ENCODE peak calls at places on chromosomes 2 and 18, in six cellular contexts. L is fibroblast of mammary gland, G is T-cell, V is T follicular helper cell, T is iris pigment epithelial cell, M is NCI-H1105. I is an unnamed sample.

GRCh38 chr2:189096769-189097447 is 82.7 kb downstream of the COL5A2 start:
- DNase-seq in L (peak), G (no peak), V (no peak), T (peak), M (no peak), I (no peak)

GRCh38 chr18:49664086-49664890 is 102.4 kb downstream of the LIPG start:
- DNase-seq in L (no peak), G (no peak), V (no peak), T (no peak), M (no peak), I (no peak)

GRCh38 chr2:3728104-3729054 is 25.0 kb downstream of the DCDC2C start:
- DNase-seq in L (peak), G (no peak), V (no peak), T (peak), M (peak), I (peak)

GRCh38 chr2:37602040-37602439 is 69.4 kb downstream of the CDC42EP3 start:
- DNase-seq in L (no peak), G (no peak), V (no peak), T (peak), M (no peak), I (no peak)

GRCh38 chr2:85771486-85771885 is 17.7 kb downstream of the ATOH8 start:
- DNase-seq in L (no peak), G (no peak), V (no peak), T (no peak), M (no peak), I (no peak)

GRCh38 chr2:150388289-150388625 is 99.2 kb downstream of the RND3 start:
- DNase-seq in L (no peak), G (no peak), V (no peak), T (no peak), M (no peak), I (no peak)

GRCh38 chr2:239758325-239758877 is 266.7 kb downstream of the NDUFA10 start:
- DNase-seq in L (no peak), G (no peak), V (no peak), T (peak), M (no peak), I (no peak)

GRCh38 chr2:145402706-145403277 is 882.9 kb upstream of the ZEB2 start:
- DNase-seq in L (peak), G (no peak), V (no peak), T (no peak), M (no peak), I (no peak)

GRCh38 chr2:140442319-140442718 is 1662.1 kb upstream of the NXPH2 start:
- DNase-seq in L (peak), G (no peak), V (no peak), T (peak), M (no peak), I (peak)

GRCh38 chr2:27380626-27381556 is at the start of gene ZNF513:
- DNase-seq in L (peak), G (peak), V (peak), T (peak), M (peak), I (peak)

GRCh38 chr2:72676341-72677025 is 149.3 kb downstream of the EXOC6B start:
- DNase-seq in L (no peak), G (no peak), V (no peak), T (peak), M (no peak), I (no peak)

GRCh38 chr2:28247747-28248146 is 144.9 kb upstream of the FOSL2 start:
- DNase-seq in L (no peak), G (no peak), V (no peak), T (no peak), M (no peak), I (no peak)

GRCh38 chr2:129726271-129726670 is 253.2 kb upstream of the RAB6C start:
- DNase-seq in L (no peak), G (no peak), V (no peak), T (no peak), M (no peak), I (no peak)

GRCh38 chr18:74631242-74632087 is 33.8 kb downstream of the ZNF407 start:
- DNase-seq in L (peak), G (peak), V (no peak), T (peak), M (no peak), I (no peak)

GRCh38 chr2:38665854-38666577 is at the start of gene GALM:
- DNase-seq in L (peak), G (peak), V (no peak), T (peak), M (no peak), I (peak)

GRCh38 chr2:217834057-217834620 is 168.7 kb downstream of the TNS1 start:
- DNase-seq in L (no peak), G (no peak), V (no peak), T (no peak), M (no peak), I (no peak)

GRCh38 chr2:198309673-198310280 is 505.4 kb downstream of the PLCL1 start:
- DNase-seq in L (peak), G (peak), V (peak), T (peak), M (peak), I (peak)

GRCh38 chr2:152383702-152384101 is 48.7 kb downstream of the FMNL2 start:
- DNase-seq in L (peak), G (no peak), V (no peak), T (peak), M (no peak), I (no peak)

GRCh38 chr2:231617059-231617926 is 24.6 kb downstream of the TEX44 start:
- DNase-seq in L (no peak), G (no peak), V (no peak), T (no peak), M (no peak), I (no peak)

GRCh38 chr18:22032392-22032961 is 136.9 kb upstream of the GATA6 start:
- DNase-seq in L (peak), G (no peak), V (no peak), T (peak), M (no peak), I (no peak)

GRCh38 chr2:88307817-88308216 is 137.7 kb downstream of the THNSL2 start:
- DNase-seq in L (peak), G (no peak), V (no peak), T (peak), M (peak), I (peak)

GRCh38 chr18:36338420-36338933 is 41.0 kb downstream of the FHOD3 start:
- DNase-seq in L (no peak), G (no peak), V (no peak), T (no peak), M (no peak), I (peak)

GRCh38 chr2:191612496-191612895 is 65.4 kb upstream of the NABP1 start:
- DNase-seq in L (peak), G (no peak), V (no peak), T (peak), M (no peak), I (no peak)

GRCh38 chr2:25215948-25216679 is 47.7 kb upstream of the POMC start:
- DNase-seq in L (peak), G (peak), V (peak), T (peak), M (no peak), I (peak)

GRCh38 chr2:102585704-102586404 is 33.5 kb upstream of the SLC9A2 start:
- DNase-seq in L (no peak), G (no peak), V (no peak), T (no peak), M (no peak), I (no peak)

GRCh38 chr2:50529600-50530218 is 502.2 kb downstream of the NRXN1 start:
- DNase-seq in L (peak), G (no peak), V (no peak), T (peak), M (peak), I (peak)

GRCh38 chr2:11376071-11376470 is 31.6 kb upstream of the ROCK2 start:
- DNase-seq in L (no peak), G (no peak), V (no peak), T (no peak), M (no peak), I (no peak)

GRCh38 chr2:113964436-113964835 is 74.5 kb downstream of the ACTR3 start:
- DNase-seq in L (no peak), G (no peak), V (no peak), T (no peak), M (no peak), I (no peak)

GRCh38 chr2:181779288-181779871 is 99.1 kb upstream of the NEUROD1 start:
- DNase-seq in L (no peak), G (no peak), V (no peak), T (peak), M (no peak), I (no peak)

GRCh38 chr2:119263025-119263424 is 39.4 kb downstream of the STEAP3 start:
- DNase-seq in L (no peak), G (no peak), V (no peak), T (no peak), M (no peak), I (no peak)

GRCh38 chr18:42773870-42774269 is 341.6 kb downstream of the RIT2 start:
- DNase-seq in L (no peak), G (no peak), V (no peak), T (no peak), M (no peak), I (no peak)

GRCh38 chr2:160810406-160810805 is 316.8 kb upstream of the RBMS1 start:
- DNase-seq in L (no peak), G (no peak), V (no peak), T (no peak), M (no peak), I (no peak)

GRCh38 chr2:200662727-200663126 is 76.9 kb downstream of the AOX1 start:
- DNase-seq in L (peak), G (no peak), V (no peak), T (peak), M (no peak), I (no peak)

GRCh38 chr2:196177124-196177523 is 5.7 kb upstream of the STK17B start:
- DNase-seq in L (no peak), G (no peak), V (no peak), T (no peak), M (no peak), I (no peak)

GRCh38 chr2:229921101-229921891 is 513 bp downstream of the TRIP12 start:
- DNase-seq in L (peak), G (peak), V (peak), T (peak), M (peak), I (peak)

GRCh38 chr2:222615320-222615719 is 40.6 kb downstream of the FARSB start:
- DNase-seq in L (no peak), G (no peak), V (no peak), T (no peak), M (no peak), I (no peak)

GRCh38 chr2:171318463-171318934 is 115.3 kb downstream of the METTL8 start:
- DNase-seq in L (no peak), G (no peak), V (no peak), T (peak), M (no peak), I (no peak)

GRCh38 chr18:70243131-70243530 is 37.6 kb upstream of the RTTN start:
- DNase-seq in L (no peak), G (no peak), V (no peak), T (no peak), M (no peak), I (no peak)

GRCh38 chr2:190261851-190262250 is 57.8 kb downstream of the HIBCH start:
- DNase-seq in L (no peak), G (no peak), V (no peak), T (no peak), M (no peak), I (no peak)

GRCh38 chr18:7904529-7904928 is 337.4 kb downstream of the PTPRM start:
- DNase-seq in L (peak), G (no peak), V (no peak), T (peak), M (no peak), I (no peak)

I was measured in SK-N-SH.